ENCODE peak calls at places on chromosomes 7 and 10, in six cellular contexts. One of them, this sample, is unnamed.

GRCh38 chr10:117399341-117400196 is 24.3 kb upstream of the PDZD8 start:
- DNase-seq in CD4-positive, alpha-beta T cell: no peak
- DNase-seq in keratinocyte: no peak
- DNase-seq in AG04450: no peak
- DNase-seq in psoas muscle: no peak
- DNase-seq in suprapubic skin: no peak
- DNase-seq in this sample: peak; percentile 36

GRCh38 chr7:159007308-159008054 is 137.2 kb downstream of the VIPR2 start:
- DNase-seq in CD4-positive, alpha-beta T cell: no peak
- DNase-seq in keratinocyte: no peak
- DNase-seq in AG04450: no peak
- DNase-seq in psoas muscle: no peak
- DNase-seq in suprapubic skin: no peak
- DNase-seq in this sample: no peak

GRCh38 chr7:133602291-133602690 is 349.4 kb downstream of the EXOC4 start:
- DNase-seq in CD4-positive, alpha-beta T cell: no peak
- DNase-seq in keratinocyte: no peak
- DNase-seq in AG04450: no peak
- DNase-seq in psoas muscle: no peak
- DNase-seq in suprapubic skin: no peak
- DNase-seq in this sample: no peak

GRCh38 chr10:125407000-125407502 is 246.7 kb upstream of the CTBP2 start:
- DNase-seq in CD4-positive, alpha-beta T cell: no peak
- DNase-seq in keratinocyte: peak; percentile 87
- DNase-seq in AG04450: no peak
- DNase-seq in psoas muscle: no peak
- DNase-seq in suprapubic skin: no peak
- DNase-seq in this sample: peak; percentile 79

GRCh38 chr7:133858311-133858710 is 268.8 kb upstream of the LRGUK start:
- DNase-seq in CD4-positive, alpha-beta T cell: no peak
- DNase-seq in keratinocyte: no peak
- DNase-seq in AG04450: no peak
- DNase-seq in psoas muscle: no peak
- DNase-seq in suprapubic skin: no peak
- DNase-seq in this sample: no peak

GRCh38 chr7:137816696-137817320 is 30.0 kb downstream of the DGKI start:
- DNase-seq in CD4-positive, alpha-beta T cell: no peak
- DNase-seq in keratinocyte: no peak
- DNase-seq in AG04450: no peak
- DNase-seq in psoas muscle: no peak
- DNase-seq in suprapubic skin: no peak
- DNase-seq in this sample: no peak

GRCh38 chr10:30817541-30817940 is 188.0 kb upstream of the LYZL2 start:
- DNase-seq in CD4-positive, alpha-beta T cell: no peak
- DNase-seq in keratinocyte: no peak
- DNase-seq in AG04450: no peak
- DNase-seq in psoas muscle: no peak
- DNase-seq in suprapubic skin: no peak
- DNase-seq in this sample: no peak

GRCh38 chr10:118712930-118713634 is 41.7 kb downstream of the CACUL1 start:
- DNase-seq in CD4-positive, alpha-beta T cell: no peak
- DNase-seq in keratinocyte: no peak
- DNase-seq in AG04450: no peak
- DNase-seq in psoas muscle: no peak
- DNase-seq in suprapubic skin: no peak
- DNase-seq in this sample: no peak

GRCh38 chr7:32275216-32275979 is 205.2 kb upstream of the PDE1C start:
- DNase-seq in CD4-positive, alpha-beta T cell: no peak
- DNase-seq in keratinocyte: peak; percentile 11
- DNase-seq in AG04450: no peak
- DNase-seq in psoas muscle: no peak
- DNase-seq in suprapubic skin: no peak
- DNase-seq in this sample: no peak

GRCh38 chr7:27576360-27576944 is 86.2 kb downstream of the HIBADH start:
- DNase-seq in CD4-positive, alpha-beta T cell: no peak
- DNase-seq in keratinocyte: no peak
- DNase-seq in AG04450: peak; percentile 3
- DNase-seq in psoas muscle: no peak
- DNase-seq in suprapubic skin: no peak
- DNase-seq in this sample: peak; percentile 56

GRCh38 chr7:104415700-104416099 is 87.3 kb downstream of the LHFPL3 start:
- DNase-seq in CD4-positive, alpha-beta T cell: no peak
- DNase-seq in keratinocyte: no peak
- DNase-seq in AG04450: no peak
- DNase-seq in psoas muscle: no peak
- DNase-seq in suprapubic skin: no peak
- DNase-seq in this sample: no peak

GRCh38 chr7:139714163-139714901 is 63.5 kb downstream of the HIPK2 start:
- DNase-seq in CD4-positive, alpha-beta T cell: no peak
- DNase-seq in keratinocyte: no peak
- DNase-seq in AG04450: no peak
- DNase-seq in psoas muscle: peak; percentile 39
- DNase-seq in suprapubic skin: no peak
- DNase-seq in this sample: no peak

GRCh38 chr10:7146189-7146588 is 264.6 kb downstream of the SFMBT2 start:
- DNase-seq in CD4-positive, alpha-beta T cell: no peak
- DNase-seq in keratinocyte: no peak
- DNase-seq in AG04450: no peak
- DNase-seq in psoas muscle: no peak
- DNase-seq in suprapubic skin: no peak
- DNase-seq in this sample: no peak

GRCh38 chr10:72353963-72354355 is 760 bp downstream of the DNAJB12 start:
- DNase-seq in CD4-positive, alpha-beta T cell: no peak
- DNase-seq in keratinocyte: no peak
- DNase-seq in AG04450: no peak
- DNase-seq in psoas muscle: peak; percentile 43
- DNase-seq in suprapubic skin: peak; percentile 77
- DNase-seq in this sample: no peak

GRCh38 chr10:34956756-34957155 is 133.4 kb downstream of the CUL2 start:
- DNase-seq in CD4-positive, alpha-beta T cell: no peak
- DNase-seq in keratinocyte: no peak
- DNase-seq in AG04450: no peak
- DNase-seq in psoas muscle: no peak
- DNase-seq in suprapubic skin: no peak
- DNase-seq in this sample: no peak

GRCh38 chr7:10798044-10798443 is 175.6 kb upstream of the PHF14 start:
- DNase-seq in CD4-positive, alpha-beta T cell: no peak
- DNase-seq in keratinocyte: no peak
- DNase-seq in AG04450: no peak
- DNase-seq in psoas muscle: no peak
- DNase-seq in suprapubic skin: no peak
- DNase-seq in this sample: no peak

GRCh38 chr7:106012935-106013439 is 49.9 kb downstream of the CDHR3 start:
- DNase-seq in CD4-positive, alpha-beta T cell: no peak
- DNase-seq in keratinocyte: no peak
- DNase-seq in AG04450: peak; percentile 85
- DNase-seq in psoas muscle: no peak
- DNase-seq in suprapubic skin: no peak
- DNase-seq in this sample: no peak

GRCh38 chr10:129780158-129780557 is 183.9 kb downstream of the EBF3 start:
- DNase-seq in CD4-positive, alpha-beta T cell: no peak
- DNase-seq in keratinocyte: no peak
- DNase-seq in AG04450: no peak
- DNase-seq in psoas muscle: no peak
- DNase-seq in suprapubic skin: peak; percentile 22
- DNase-seq in this sample: no peak

GRCh38 chr10:71747039-71747807 is 26.1 kb downstream of the VSIR start:
- DNase-seq in CD4-positive, alpha-beta T cell: no peak
- DNase-seq in keratinocyte: no peak
- DNase-seq in AG04450: no peak
- DNase-seq in psoas muscle: no peak
- DNase-seq in suprapubic skin: no peak
- DNase-seq in this sample: no peak

GRCh38 chr10:63645195-63645594 is 124.0 kb downstream of the REEP3 start:
- DNase-seq in CD4-positive, alpha-beta T cell: no peak
- DNase-seq in keratinocyte: no peak
- DNase-seq in AG04450: no peak
- DNase-seq in psoas muscle: no peak
- DNase-seq in suprapubic skin: no peak
- DNase-seq in this sample: no peak

GRCh38 chr10:13681095-13681494 is 94.3 kb downstream of the PRPF18 start:
- DNase-seq in CD4-positive, alpha-beta T cell: no peak
- DNase-seq in keratinocyte: no peak
- DNase-seq in AG04450: no peak
- DNase-seq in psoas muscle: no peak
- DNase-seq in suprapubic skin: no peak
- DNase-seq in this sample: no peak

GRCh38 chr10:61592581-61592980 is 70.1 kb upstream of the CABCOCO1 start:
- DNase-seq in CD4-positive, alpha-beta T cell: no peak
- DNase-seq in keratinocyte: no peak
- DNase-seq in AG04450: no peak
- DNase-seq in psoas muscle: no peak
- DNase-seq in suprapubic skin: no peak
- DNase-seq in this sample: no peak

GRCh38 chr10:124646483-124647352 is 97.5 kb downstream of the FAM53B start:
- DNase-seq in CD4-positive, alpha-beta T cell: no peak
- DNase-seq in keratinocyte: no peak
- DNase-seq in AG04450: peak; percentile 42
- DNase-seq in psoas muscle: peak; percentile 81
- DNase-seq in suprapubic skin: no peak
- DNase-seq in this sample: peak; percentile 48

GRCh38 chr10:6766061-6766460 is 186.0 kb upstream of the PRKCQ start:
- DNase-seq in CD4-positive, alpha-beta T cell: no peak
- DNase-seq in keratinocyte: no peak
- DNase-seq in AG04450: no peak
- DNase-seq in psoas muscle: no peak
- DNase-seq in suprapubic skin: peak; percentile 64
- DNase-seq in this sample: no peak

GRCh38 chr10:3197354-3198003 is 24.9 kb upstream of the PITRM1 start:
- DNase-seq in CD4-positive, alpha-beta T cell: peak; percentile 66
- DNase-seq in keratinocyte: no peak
- DNase-seq in AG04450: peak; percentile 65
- DNase-seq in psoas muscle: peak; percentile 82
- DNase-seq in suprapubic skin: peak; percentile 84
- DNase-seq in this sample: peak; percentile 85

GRCh38 chr7:822692-823276 is 9.5 kb upstream of the SUN1 start:
- DNase-seq in CD4-positive, alpha-beta T cell: no peak
- DNase-seq in keratinocyte: no peak
- DNase-seq in AG04450: no peak
- DNase-seq in psoas muscle: no peak
- DNase-seq in suprapubic skin: no peak
- DNase-seq in this sample: no peak

GRCh38 chr7:150663802-150664494 is 21.6 kb upstream of the GIMAP2 start:
- DNase-seq in CD4-positive, alpha-beta T cell: no peak
- DNase-seq in keratinocyte: no peak
- DNase-seq in AG04450: no peak
- DNase-seq in psoas muscle: no peak
- DNase-seq in suprapubic skin: no peak
- DNase-seq in this sample: no peak

GRCh38 chr7:25615005-25615404 is 386.7 kb upstream of the NPVF start:
- DNase-seq in CD4-positive, alpha-beta T cell: no peak
- DNase-seq in keratinocyte: no peak
- DNase-seq in AG04450: no peak
- DNase-seq in psoas muscle: no peak
- DNase-seq in suprapubic skin: no peak
- DNase-seq in this sample: no peak

GRCh38 chr10:9211228-9211627 is 1156.7 kb downstream of the GATA3 start:
- DNase-seq in CD4-positive, alpha-beta T cell: no peak
- DNase-seq in keratinocyte: no peak
- DNase-seq in AG04450: no peak
- DNase-seq in psoas muscle: no peak
- DNase-seq in suprapubic skin: no peak
- DNase-seq in this sample: no peak
- TF ChIP-seq CTCF in CD4-positive, alpha-beta T cell: no peak
- TF ChIP-seq CTCF in keratinocyte: peak; percentile 20
- TF ChIP-seq CTCF in AG04450: peak; percentile 61
- TF ChIP-seq CTCF in psoas muscle: peak; percentile 9
- TF ChIP-seq CTCF in suprapubic skin: no peak
- TF ChIP-seq CTCF in this sample: no peak

GRCh38 chr10:33311640-33312039 is 22.8 kb downstream of the NRP1 start:
- DNase-seq in CD4-positive, alpha-beta T cell: no peak
- DNase-seq in keratinocyte: no peak
- DNase-seq in AG04450: no peak
- DNase-seq in psoas muscle: no peak
- DNase-seq in suprapubic skin: no peak
- DNase-seq in this sample: no peak

GRCh38 chr10:33310853-33311252 is 23.6 kb downstream of the NRP1 start:
- DNase-seq in CD4-positive, alpha-beta T cell: no peak
- DNase-seq in keratinocyte: no peak
- DNase-seq in AG04450: no peak
- DNase-seq in psoas muscle: no peak
- DNase-seq in suprapubic skin: no peak
- DNase-seq in this sample: no peak

GRCh38 chr10:33320288-33320687 is 14.2 kb downstream of the NRP1 start:
- DNase-seq in CD4-positive, alpha-beta T cell: no peak
- DNase-seq in keratinocyte: no peak
- DNase-seq in AG04450: no peak
- DNase-seq in psoas muscle: no peak
- DNase-seq in suprapubic skin: no peak
- DNase-seq in this sample: no peak

GRCh38 chr10:33314788-33315561 is 19.5 kb downstream of the NRP1 start:
- DNase-seq in CD4-positive, alpha-beta T cell: no peak
- DNase-seq in keratinocyte: no peak
- DNase-seq in AG04450: no peak
- DNase-seq in psoas muscle: no peak
- DNase-seq in suprapubic skin: no peak
- DNase-seq in this sample: no peak

GRCh38 chr10:33315891-33316290 is 18.6 kb downstream of the NRP1 start:
- DNase-seq in CD4-positive, alpha-beta T cell: no peak
- DNase-seq in keratinocyte: no peak
- DNase-seq in AG04450: no peak
- DNase-seq in psoas muscle: no peak
- DNase-seq in suprapubic skin: no peak
- DNase-seq in this sample: no peak
- H3K27ac ChIP-seq in CD4-positive, alpha-beta T cell: no peak overlapping the region
- H3K27ac ChIP-seq in keratinocyte: no peak overlapping the region
- H3K27ac ChIP-seq in AG04450: peak overlapping the region; percentile 76
- H3K27ac ChIP-seq in psoas muscle: peak overlapping the region; percentile 10
- H3K27ac ChIP-seq in suprapubic skin: no peak overlapping the region
- H3K27ac ChIP-seq in this sample: no peak overlapping the region

GRCh38 chr7:77439572-77439971 is 23.4 kb upstream of the GSAP start:
- DNase-seq in CD4-positive, alpha-beta T cell: no peak
- DNase-seq in keratinocyte: no peak
- DNase-seq in AG04450: no peak
- DNase-seq in psoas muscle: peak; percentile 37
- DNase-seq in suprapubic skin: no peak
- DNase-seq in this sample: peak; percentile 35
- TF ChIP-seq CTCF in CD4-positive, alpha-beta T cell: no peak
- TF ChIP-seq CTCF in keratinocyte: peak; percentile 52
- TF ChIP-seq CTCF in AG04450: peak; percentile 8
- TF ChIP-seq CTCF in psoas muscle: peak; percentile 49
- TF ChIP-seq CTCF in suprapubic skin: no peak
- TF ChIP-seq CTCF in this sample: peak; percentile 24

DNA sequence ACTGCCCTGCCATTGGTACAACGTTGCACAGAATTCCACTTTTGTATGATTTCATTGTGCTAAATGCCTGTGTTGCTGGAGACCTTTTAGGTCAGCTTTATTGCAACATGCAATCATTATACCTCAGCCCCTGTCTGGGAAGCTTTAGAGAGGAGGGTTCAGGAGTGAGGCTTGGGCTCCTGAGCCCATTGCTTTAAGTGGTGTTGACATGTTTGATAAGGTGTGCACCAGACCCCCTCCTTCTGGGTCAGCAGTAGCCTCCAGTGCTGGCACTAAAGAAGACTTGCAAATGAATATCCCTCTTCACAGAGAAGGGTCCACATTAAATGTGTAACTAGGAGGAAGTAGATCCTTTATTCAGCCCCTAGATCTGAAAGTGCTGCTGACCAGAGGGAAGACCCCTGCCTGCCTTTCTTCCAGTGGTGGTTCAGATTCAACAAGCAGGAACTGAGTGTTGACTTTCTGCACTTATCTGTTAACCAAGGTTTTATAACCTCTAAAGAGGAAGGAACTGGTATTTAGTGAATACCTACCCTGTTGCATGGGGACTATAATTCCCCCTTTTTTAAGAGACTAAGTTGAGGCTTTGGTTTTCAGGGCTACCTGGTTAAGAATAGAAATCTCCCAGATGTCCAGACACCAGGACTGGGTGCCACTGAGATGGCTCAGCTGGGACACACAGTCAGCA is 369.4 kb upstream of the IGFBP3 start:
- DNase-seq in CD4-positive, alpha-beta T cell: no peak
- DNase-seq in keratinocyte: no peak
- DNase-seq in AG04450: no peak
- DNase-seq in psoas muscle: no peak
- DNase-seq in suprapubic skin: no peak
- DNase-seq in this sample: no peak
- H3K27ac ChIP-seq in CD4-positive, alpha-beta T cell: no peak overlapping the region
- H3K27ac ChIP-seq in keratinocyte: peak overlapping the region; percentile 92
- H3K27ac ChIP-seq in AG04450: no peak overlapping the region
- H3K27ac ChIP-seq in psoas muscle: no peak overlapping the region
- H3K27ac ChIP-seq in suprapubic skin: peak overlapping the region; percentile 69
- H3K27ac ChIP-seq in this sample: peak overlapping the region; percentile 67